ENCODE peak calls at places on chromosomes 5 and 9, in six cellular contexts. One of them, this sample, is unnamed.

GRCh38 chr5:144207875-144208444 is 37.3 kb downstream of the KCTD16 start:
- DNase-seq in cardiac fibroblast: no peak
- DNase-seq in sigmoid colon: no peak
- DNase-seq in HFF-Myc: no peak
- DNase-seq in HepG2: no peak
- DNase-seq in BE2C: no peak
- DNase-seq in this sample: no peak

GRCh38 chr5:141845371-141845821 is 32.8 kb downstream of the PCDH1 start:
- DNase-seq in HFF-Myc: no peak
- DNase-seq in cardiac fibroblast: no peak
- DNase-seq in HepG2: no peak
- DNase-seq in BE2C: peak; percentile 68
- DNase-seq in sigmoid colon: no peak
- DNase-seq in this sample: no peak

GRCh38 chr5:122154910-122155309 is 25.6 kb downstream of the ZNF474 start:
- DNase-seq in HepG2: no peak
- DNase-seq in cardiac fibroblast: peak; percentile 71
- DNase-seq in sigmoid colon: peak; percentile 79
- DNase-seq in HFF-Myc: no peak
- DNase-seq in BE2C: no peak
- DNase-seq in this sample: no peak

GRCh38 chr5:38634961-38635369 is 78.5 kb upstream of the LIFR start:
- DNase-seq in BE2C: no peak
- DNase-seq in cardiac fibroblast: no peak
- DNase-seq in sigmoid colon: no peak
- DNase-seq in HFF-Myc: no peak
- DNase-seq in HepG2: no peak
- DNase-seq in this sample: no peak

GRCh38 chr9:134564431-134565170 is 77.0 kb upstream of the COL5A1 start:
- DNase-seq in cardiac fibroblast: peak; percentile 52
- DNase-seq in HFF-Myc: no peak
- DNase-seq in sigmoid colon: peak; percentile 40
- DNase-seq in BE2C: no peak
- DNase-seq in HepG2: no peak
- DNase-seq in this sample: peak; percentile 23

GRCh38 chr5:170430871-170431437 is 41.8 kb upstream of the KCNMB1 start:
- DNase-seq in HFF-Myc: no peak
- DNase-seq in sigmoid colon: no peak
- DNase-seq in BE2C: no peak
- DNase-seq in HepG2: no peak
- DNase-seq in cardiac fibroblast: no peak
- DNase-seq in this sample: peak; percentile 25

GRCh38 chr5:180201051-180201987 is 7.7 kb downstream of the RASGEF1C start:
- DNase-seq in HepG2: peak; percentile 15
- DNase-seq in HFF-Myc: no peak
- DNase-seq in cardiac fibroblast: peak; percentile 26
- DNase-seq in BE2C: peak; percentile 55
- DNase-seq in sigmoid colon: no peak
- DNase-seq in this sample: no peak

GRCh38 chr5:151319334-151319733 is 15.8 kb upstream of the SLC36A3 start:
- DNase-seq in HFF-Myc: no peak
- DNase-seq in BE2C: no peak
- DNase-seq in sigmoid colon: peak; percentile 73
- DNase-seq in cardiac fibroblast: peak; percentile 52
- DNase-seq in HepG2: no peak
- DNase-seq in this sample: no peak

GRCh38 chr9:99416007-99416406 is 193.9 kb downstream of the SEC61B start:
- DNase-seq in BE2C: no peak
- DNase-seq in cardiac fibroblast: peak; percentile 3
- DNase-seq in HFF-Myc: peak; percentile 80
- DNase-seq in HepG2: no peak
- DNase-seq in sigmoid colon: no peak
- DNase-seq in this sample: peak; percentile 4

GRCh38 chr5:25544652-25545249 is 900.0 kb upstream of the CDH10 start:
- DNase-seq in HepG2: peak; percentile 31
- DNase-seq in sigmoid colon: no peak
- DNase-seq in HFF-Myc: no peak
- DNase-seq in cardiac fibroblast: no peak
- DNase-seq in BE2C: peak; percentile 67
- DNase-seq in this sample: no peak

GRCh38 chr9:99004115-99004514 is 60.4 kb downstream of the COL15A1 start:
- DNase-seq in HFF-Myc: no peak
- DNase-seq in cardiac fibroblast: no peak
- DNase-seq in HepG2: no peak
- DNase-seq in sigmoid colon: no peak
- DNase-seq in BE2C: no peak
- DNase-seq in this sample: no peak

GRCh38 chr5:151622367-151623097 is 31.4 kb upstream of the FAT2 start:
- DNase-seq in cardiac fibroblast: no peak
- DNase-seq in HepG2: no peak
- DNase-seq in BE2C: no peak
- DNase-seq in HFF-Myc: no peak
- DNase-seq in sigmoid colon: no peak
- DNase-seq in this sample: no peak

GRCh38 chr9:134365791-134366222 is 39.6 kb downstream of the RXRA start:
- DNase-seq in HepG2: no peak
- DNase-seq in cardiac fibroblast: peak; percentile 69
- DNase-seq in BE2C: peak; percentile 81
- DNase-seq in sigmoid colon: peak; percentile 96
- DNase-seq in HFF-Myc: peak; percentile 46
- DNase-seq in this sample: no peak

GRCh38 chr5:23242891-23243290 is 264.5 kb upstream of the PRDM9 start:
- DNase-seq in HepG2: no peak
- DNase-seq in sigmoid colon: no peak
- DNase-seq in BE2C: no peak
- DNase-seq in HFF-Myc: no peak
- DNase-seq in cardiac fibroblast: no peak
- DNase-seq in this sample: no peak

GRCh38 chr5:67082941-67083340 is 113.7 kb downstream of the CD180 start:
- DNase-seq in cardiac fibroblast: peak; percentile 35
- DNase-seq in BE2C: no peak
- DNase-seq in sigmoid colon: no peak
- DNase-seq in HFF-Myc: no peak
- DNase-seq in HepG2: no peak
- DNase-seq in this sample: no peak

GRCh38 chr9:35136866-35137265 is 21.2 kb upstream of the ATOSB start:
- DNase-seq in HFF-Myc: no peak
- DNase-seq in cardiac fibroblast: no peak
- DNase-seq in sigmoid colon: no peak
- DNase-seq in BE2C: no peak
- DNase-seq in HepG2: no peak
- DNase-seq in this sample: no peak

GRCh38 chr5:87411586-87412416 is 929 bp downstream of the CCNH start:
- DNase-seq in HepG2: peak; percentile 33
- DNase-seq in HFF-Myc: no peak
- DNase-seq in BE2C: peak; percentile 17
- DNase-seq in cardiac fibroblast: peak; percentile 68
- DNase-seq in sigmoid colon: peak; percentile 72
- DNase-seq in this sample: no peak

GRCh38 chr5:179115845-179116524 is 55.8 kb downstream of the ZNF354C start:
- DNase-seq in HepG2: no peak
- DNase-seq in cardiac fibroblast: no peak
- DNase-seq in HFF-Myc: no peak
- DNase-seq in BE2C: no peak
- DNase-seq in sigmoid colon: peak; percentile 27
- DNase-seq in this sample: no peak

GRCh38 chr9:134732392-134733110 is 90.9 kb downstream of the COL5A1 start:
- DNase-seq in BE2C: no peak
- DNase-seq in HFF-Myc: no peak
- DNase-seq in cardiac fibroblast: peak; percentile 42
- DNase-seq in sigmoid colon: peak; percentile 88
- DNase-seq in HepG2: no peak
- DNase-seq in this sample: peak; percentile 10

GRCh38 chr9:121757286-121757595 is 105.8 kb downstream of the DAB2IP start:
- DNase-seq in HepG2: no peak
- DNase-seq in BE2C: no peak
- DNase-seq in sigmoid colon: no peak
- DNase-seq in cardiac fibroblast: no peak
- DNase-seq in HFF-Myc: no peak
- DNase-seq in this sample: no peak

GRCh38 chr5:158011420-158011819 is 152.5 kb upstream of the CLINT1 start:
- DNase-seq in sigmoid colon: no peak
- DNase-seq in HFF-Myc: no peak
- DNase-seq in HepG2: no peak
- DNase-seq in BE2C: no peak
- DNase-seq in cardiac fibroblast: no peak
- DNase-seq in this sample: no peak

GRCh38 chr5:43661102-43661501 is 58.1 kb downstream of the NNT start:
- DNase-seq in BE2C: peak; percentile 57
- DNase-seq in HepG2: peak; percentile 40
- DNase-seq in sigmoid colon: no peak
- DNase-seq in HFF-Myc: no peak
- DNase-seq in cardiac fibroblast: peak; percentile 71
- DNase-seq in this sample: no peak

GRCh38 chr5:43663916-43664315 is 60.9 kb downstream of the NNT start:
- DNase-seq in BE2C: no peak
- DNase-seq in sigmoid colon: no peak
- DNase-seq in cardiac fibroblast: no peak
- DNase-seq in HepG2: no peak
- DNase-seq in HFF-Myc: no peak
- DNase-seq in this sample: no peak

GRCh38 chr5:43652537-43653302 is 49.7 kb downstream of the NNT start:
- DNase-seq in HFF-Myc: no peak
- DNase-seq in sigmoid colon: no peak
- DNase-seq in cardiac fibroblast: no peak
- DNase-seq in BE2C: no peak
- DNase-seq in HepG2: no peak
- DNase-seq in this sample: no peak

GRCh38 chr5:43659075-43659474 is 56.1 kb downstream of the NNT start:
- DNase-seq in BE2C: no peak
- DNase-seq in sigmoid colon: no peak
- DNase-seq in HepG2: no peak
- DNase-seq in HFF-Myc: no peak
- DNase-seq in cardiac fibroblast: no peak
- DNase-seq in this sample: no peak

DNA sequence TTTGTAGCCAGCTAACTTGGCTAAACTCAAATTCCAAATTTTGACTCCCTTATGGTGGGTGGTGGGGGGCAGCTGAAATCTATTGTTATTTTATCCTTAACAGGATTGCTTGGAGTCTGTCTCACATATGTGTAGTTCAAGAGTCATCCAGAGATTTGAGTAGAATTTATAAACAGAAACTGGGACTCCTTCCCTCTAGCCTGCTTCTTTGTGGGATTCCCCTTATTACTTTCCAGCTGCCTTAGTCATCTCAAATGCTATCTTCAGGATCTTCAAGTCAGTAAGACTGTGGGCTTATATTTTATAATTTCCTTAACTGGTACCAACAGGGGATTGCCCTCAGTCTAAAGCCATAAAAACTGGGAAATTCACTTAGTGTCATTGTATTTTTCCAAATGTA is 55.5 kb downstream of the NNT start:
- DNase-seq in sigmoid colon: no peak
- DNase-seq in HepG2: no peak
- DNase-seq in HFF-Myc: peak; percentile 66
- DNase-seq in BE2C: no peak
- DNase-seq in cardiac fibroblast: peak; percentile 27
- DNase-seq in this sample: no peak
- TF ChIP-seq CTCF in sigmoid colon: no peak
- TF ChIP-seq CTCF in HepG2: no peak
- TF ChIP-seq CTCF in HFF-Myc: no peak
- TF ChIP-seq CTCF in BE2C: no peak
- TF ChIP-seq CTCF in cardiac fibroblast: no peak
- TF ChIP-seq CTCF in this sample: no peak

GRCh38 chr9:131677445-131678180 is 62.3 kb downstream of the RAPGEF1 start:
- DNase-seq in HepG2: peak; percentile 27
- DNase-seq in sigmoid colon: no peak
- DNase-seq in HFF-Myc: peak; percentile 62
- DNase-seq in BE2C: no peak
- DNase-seq in cardiac fibroblast: peak; percentile 71
- DNase-seq in this sample: no peak

GRCh38 chr9:131679261-131680020 is 60.4 kb downstream of the RAPGEF1 start:
- DNase-seq in HepG2: no peak
- DNase-seq in cardiac fibroblast: no peak
- DNase-seq in BE2C: no peak
- DNase-seq in HFF-Myc: no peak
- DNase-seq in sigmoid colon: no peak
- DNase-seq in this sample: no peak

GRCh38 chr9:131676431-131676972 is 63.4 kb downstream of the RAPGEF1 start:
- DNase-seq in cardiac fibroblast: no peak
- DNase-seq in BE2C: no peak
- DNase-seq in sigmoid colon: no peak
- DNase-seq in HepG2: no peak
- DNase-seq in HFF-Myc: no peak
- DNase-seq in this sample: no peak

GRCh38 chr9:131677051-131677444 is 62.8 kb downstream of the RAPGEF1 start:
- DNase-seq in HepG2: no peak
- DNase-seq in BE2C: no peak
- DNase-seq in cardiac fibroblast: peak; percentile 49
- DNase-seq in HFF-Myc: no peak
- DNase-seq in sigmoid colon: no peak
- DNase-seq in this sample: no peak

GRCh38 chr9:131678499-131679111 is 61.3 kb downstream of the RAPGEF1 start:
- DNase-seq in sigmoid colon: peak; percentile 90
- DNase-seq in HFF-Myc: peak; percentile 93
- DNase-seq in BE2C: no peak
- DNase-seq in cardiac fibroblast: peak; percentile 91
- DNase-seq in HepG2: peak; percentile 56
- DNase-seq in this sample: peak; percentile 90
- H3K4me3 ChIP-seq in sigmoid colon: no peak overlapping the region
- H3K4me3 ChIP-seq in HFF-Myc: no peak overlapping the region
- H3K4me3 ChIP-seq in BE2C: no peak overlapping the region
- H3K4me3 ChIP-seq in cardiac fibroblast: no peak overlapping the region
- H3K4me3 ChIP-seq in HepG2: no peak overlapping the region
- H3K4me3 ChIP-seq in this sample: peak overlapping the region; percentile 25

GRCh38 chr5:132275367-132276220 is 18.1 kb downstream of the PDLIM4 start:
- DNase-seq in sigmoid colon: peak; percentile 35
- DNase-seq in BE2C: no peak
- DNase-seq in HepG2: no peak
- DNase-seq in cardiac fibroblast: no peak
- DNase-seq in HFF-Myc: no peak
- DNase-seq in this sample: no peak
- TF ChIP-seq CTCF in sigmoid colon: no peak
- TF ChIP-seq CTCF in BE2C: no peak
- TF ChIP-seq CTCF in HepG2: no peak
- TF ChIP-seq CTCF in cardiac fibroblast: no peak
- TF ChIP-seq CTCF in HFF-Myc: no peak
- TF ChIP-seq CTCF in this sample: no peak

GRCh38 chr5:1521054-1521453 is 2.7 kb downstream of the LPCAT1 start:
- DNase-seq in sigmoid colon: peak; percentile 55
- DNase-seq in HFF-Myc: no peak
- DNase-seq in BE2C: no peak
- DNase-seq in cardiac fibroblast: no peak
- DNase-seq in HepG2: no peak
- DNase-seq in this sample: no peak
- H3K4me3 ChIP-seq in sigmoid colon: no peak overlapping the region
- H3K4me3 ChIP-seq in HFF-Myc: peak overlapping the region; percentile 75
- H3K4me3 ChIP-seq in BE2C: no peak overlapping the region
- H3K4me3 ChIP-seq in cardiac fibroblast: no peak overlapping the region
- H3K4me3 ChIP-seq in HepG2: peak overlapping the region; percentile 81
- H3K4me3 ChIP-seq in this sample: no peak overlapping the region